ENCODE peak calls at places on chromosomes 2 and 18, in seven cellular contexts. One of them, this sample, is unnamed.

GRCh38 chr2:28175028-28175427 is 217.6 kb upstream of the FOSL2 start:
- DNase-seq in HFFc6: no peak
- DNase-seq in T-cell: no peak
- DNase-seq in GM20000: no peak
- DNase-seq in adrenal gland: no peak
- DNase-seq in NCI-H2171 treated with DMSO at 0.1 percent for 48 hours: peak
- DNase-seq in activated T-cell treated with anti-CD3 and anti-CD28 coated beads, Interleukin-2, amount 50 U/mL, for 72 hours: no peak
- DNase-seq in this sample: no peak

GRCh38 chr2:129895526-129896082 is 83.9 kb upstream of the RAB6C start:
- DNase-seq in T-cell: no peak
- DNase-seq in adrenal gland: no peak
- DNase-seq in NCI-H2171 treated with DMSO at 0.1 percent for 48 hours: no peak
- DNase-seq in activated T-cell treated with anti-CD3 and anti-CD28 coated beads, Interleukin-2, amount 50 U/mL, for 72 hours: no peak
- DNase-seq in HFFc6: no peak
- DNase-seq in GM20000: no peak
- DNase-seq in this sample: no peak

GRCh38 chr2:220337611-220338440 is 710.4 kb downstream of the SLC4A3 start:
- DNase-seq in T-cell: no peak
- DNase-seq in GM20000: no peak
- DNase-seq in NCI-H2171 treated with DMSO at 0.1 percent for 48 hours: no peak
- DNase-seq in activated T-cell treated with anti-CD3 and anti-CD28 coated beads, Interleukin-2, amount 50 U/mL, for 72 hours: no peak
- DNase-seq in HFFc6: no peak
- DNase-seq in adrenal gland: no peak
- DNase-seq in this sample: no peak

GRCh38 chr2:236830931-236831330 is 254.8 kb upstream of the COPS8 start:
- DNase-seq in adrenal gland: no peak
- DNase-seq in GM20000: no peak
- DNase-seq in HFFc6: no peak
- DNase-seq in NCI-H2171 treated with DMSO at 0.1 percent for 48 hours: no peak
- DNase-seq in activated T-cell treated with anti-CD3 and anti-CD28 coated beads, Interleukin-2, amount 50 U/mL, for 72 hours: no peak
- DNase-seq in T-cell: no peak
- DNase-seq in this sample: no peak

GRCh38 chr18:78473563-78473962 is 506.1 kb upstream of the SALL3 start:
- DNase-seq in GM20000: no peak
- DNase-seq in adrenal gland: no peak
- DNase-seq in activated T-cell treated with anti-CD3 and anti-CD28 coated beads, Interleukin-2, amount 50 U/mL, for 72 hours: no peak
- DNase-seq in HFFc6: no peak
- DNase-seq in T-cell: no peak
- DNase-seq in NCI-H2171 treated with DMSO at 0.1 percent for 48 hours: no peak
- DNase-seq in this sample: no peak

GRCh38 chr2:50347355-50348044 is 684.4 kb downstream of the NRXN1 start:
- DNase-seq in T-cell: no peak
- DNase-seq in adrenal gland: no peak
- DNase-seq in NCI-H2171 treated with DMSO at 0.1 percent for 48 hours: peak
- DNase-seq in GM20000: no peak
- DNase-seq in HFFc6: no peak
- DNase-seq in activated T-cell treated with anti-CD3 and anti-CD28 coated beads, Interleukin-2, amount 50 U/mL, for 72 hours: no peak
- DNase-seq in this sample: no peak

GRCh38 chr2:176518823-176519222 is 249.6 kb downstream of the MTX2 start:
- DNase-seq in NCI-H2171 treated with DMSO at 0.1 percent for 48 hours: no peak
- DNase-seq in T-cell: no peak
- DNase-seq in HFFc6: peak
- DNase-seq in activated T-cell treated with anti-CD3 and anti-CD28 coated beads, Interleukin-2, amount 50 U/mL, for 72 hours: no peak
- DNase-seq in GM20000: no peak
- DNase-seq in adrenal gland: no peak
- DNase-seq in this sample: no peak

GRCh38 chr18:3453540-3454364 is 3.8 kb downstream of the TGIF1 start:
- DNase-seq in T-cell: no peak
- DNase-seq in HFFc6: peak
- DNase-seq in GM20000: peak
- DNase-seq in NCI-H2171 treated with DMSO at 0.1 percent for 48 hours: no peak
- DNase-seq in adrenal gland: peak
- DNase-seq in activated T-cell treated with anti-CD3 and anti-CD28 coated beads, Interleukin-2, amount 50 U/mL, for 72 hours: peak
- DNase-seq in this sample: no peak

GRCh38 chr2:47300081-47300480 is 102.9 kb upstream of the MSH2 start:
- DNase-seq in NCI-H2171 treated with DMSO at 0.1 percent for 48 hours: no peak
- DNase-seq in adrenal gland: no peak
- DNase-seq in HFFc6: no peak
- DNase-seq in T-cell: no peak
- DNase-seq in activated T-cell treated with anti-CD3 and anti-CD28 coated beads, Interleukin-2, amount 50 U/mL, for 72 hours: no peak
- DNase-seq in GM20000: no peak
- DNase-seq in this sample: no peak

GRCh38 chr18:9688036-9688741 is 19.9 kb upstream of the RAB31 start:
- DNase-seq in activated T-cell treated with anti-CD3 and anti-CD28 coated beads, Interleukin-2, amount 50 U/mL, for 72 hours: no peak
- DNase-seq in adrenal gland: no peak
- DNase-seq in HFFc6: peak
- DNase-seq in GM20000: no peak
- DNase-seq in T-cell: no peak
- DNase-seq in NCI-H2171 treated with DMSO at 0.1 percent for 48 hours: no peak
- DNase-seq in this sample: no peak

GRCh38 chr18:3610818-3611217 is 160.8 kb downstream of the TGIF1 start:
- DNase-seq in adrenal gland: no peak
- DNase-seq in NCI-H2171 treated with DMSO at 0.1 percent for 48 hours: no peak
- DNase-seq in activated T-cell treated with anti-CD3 and anti-CD28 coated beads, Interleukin-2, amount 50 U/mL, for 72 hours: no peak
- DNase-seq in T-cell: no peak
- DNase-seq in HFFc6: no peak
- DNase-seq in GM20000: no peak
- DNase-seq in this sample: no peak

GRCh38 chr18:22547807-22548561 is 130.3 kb upstream of the CTAGE1 start:
- DNase-seq in HFFc6: peak
- DNase-seq in adrenal gland: no peak
- DNase-seq in NCI-H2171 treated with DMSO at 0.1 percent for 48 hours: no peak
- DNase-seq in T-cell: no peak
- DNase-seq in GM20000: no peak
- DNase-seq in activated T-cell treated with anti-CD3 and anti-CD28 coated beads, Interleukin-2, amount 50 U/mL, for 72 hours: no peak
- DNase-seq in this sample: no peak

GRCh38 chr2:46216213-46216612 is 81.0 kb upstream of the EPAS1 start:
- DNase-seq in NCI-H2171 treated with DMSO at 0.1 percent for 48 hours: no peak
- DNase-seq in T-cell: no peak
- DNase-seq in adrenal gland: no peak
- DNase-seq in activated T-cell treated with anti-CD3 and anti-CD28 coated beads, Interleukin-2, amount 50 U/mL, for 72 hours: no peak
- DNase-seq in GM20000: no peak
- DNase-seq in HFFc6: peak
- DNase-seq in this sample: no peak

GRCh38 chr2:23606968-23607367 is 222.0 kb downstream of the KLHL29 start:
- DNase-seq in activated T-cell treated with anti-CD3 and anti-CD28 coated beads, Interleukin-2, amount 50 U/mL, for 72 hours: no peak
- DNase-seq in NCI-H2171 treated with DMSO at 0.1 percent for 48 hours: no peak
- DNase-seq in GM20000: no peak
- DNase-seq in HFFc6: peak
- DNase-seq in T-cell: no peak
- DNase-seq in adrenal gland: no peak
- DNase-seq in this sample: no peak

GRCh38 chr2:68359889-68360288 is 5.2 kb upstream of the PLEK start:
- DNase-seq in activated T-cell treated with anti-CD3 and anti-CD28 coated beads, Interleukin-2, amount 50 U/mL, for 72 hours: no peak
- DNase-seq in NCI-H2171 treated with DMSO at 0.1 percent for 48 hours: no peak
- DNase-seq in T-cell: no peak
- DNase-seq in adrenal gland: no peak
- DNase-seq in GM20000: no peak
- DNase-seq in HFFc6: no peak
- DNase-seq in this sample: no peak

GRCh38 chr18:75500510-75500909 is 73.0 kb upstream of the SMIM21 start:
- DNase-seq in NCI-H2171 treated with DMSO at 0.1 percent for 48 hours: no peak
- DNase-seq in GM20000: no peak
- DNase-seq in T-cell: no peak
- DNase-seq in HFFc6: peak
- DNase-seq in adrenal gland: no peak
- DNase-seq in activated T-cell treated with anti-CD3 and anti-CD28 coated beads, Interleukin-2, amount 50 U/mL, for 72 hours: no peak
- DNase-seq in this sample: no peak

GRCh38 chr2:223086360-223086981 is 34.5 kb downstream of the KCNE4 start:
- DNase-seq in GM20000: no peak
- DNase-seq in HFFc6: no peak
- DNase-seq in NCI-H2171 treated with DMSO at 0.1 percent for 48 hours: no peak
- DNase-seq in adrenal gland: no peak
- DNase-seq in T-cell: no peak
- DNase-seq in activated T-cell treated with anti-CD3 and anti-CD28 coated beads, Interleukin-2, amount 50 U/mL, for 72 hours: no peak
- DNase-seq in this sample: no peak

GRCh38 chr2:71457123-71457958 is 4.0 kb downstream of the DYSF start:
- DNase-seq in T-cell: no peak
- DNase-seq in NCI-H2171 treated with DMSO at 0.1 percent for 48 hours: no peak
- DNase-seq in adrenal gland: no peak
- DNase-seq in activated T-cell treated with anti-CD3 and anti-CD28 coated beads, Interleukin-2, amount 50 U/mL, for 72 hours: no peak
- DNase-seq in GM20000: no peak
- DNase-seq in HFFc6: no peak
- DNase-seq in this sample: no peak

GRCh38 chr2:44392338-44392943 is 30.7 kb downstream of the CAMKMT start:
- DNase-seq in activated T-cell treated with anti-CD3 and anti-CD28 coated beads, Interleukin-2, amount 50 U/mL, for 72 hours: peak
- DNase-seq in NCI-H2171 treated with DMSO at 0.1 percent for 48 hours: peak
- DNase-seq in T-cell: no peak
- DNase-seq in adrenal gland: peak
- DNase-seq in HFFc6: peak
- DNase-seq in GM20000: peak
- DNase-seq in this sample: peak

GRCh38 chr18:6650756-6651155 is 78.8 kb upstream of the ARHGAP28 start:
- DNase-seq in NCI-H2171 treated with DMSO at 0.1 percent for 48 hours: no peak
- DNase-seq in HFFc6: no peak
- DNase-seq in adrenal gland: no peak
- DNase-seq in activated T-cell treated with anti-CD3 and anti-CD28 coated beads, Interleukin-2, amount 50 U/mL, for 72 hours: no peak
- DNase-seq in T-cell: no peak
- DNase-seq in GM20000: no peak
- DNase-seq in this sample: no peak

GRCh38 chr2:191845248-191845715 is 1.6 kb downstream of the CAVIN2 start:
- DNase-seq in adrenal gland: no peak
- DNase-seq in HFFc6: no peak
- DNase-seq in NCI-H2171 treated with DMSO at 0.1 percent for 48 hours: no peak
- DNase-seq in T-cell: no peak
- DNase-seq in activated T-cell treated with anti-CD3 and anti-CD28 coated beads, Interleukin-2, amount 50 U/mL, for 72 hours: no peak
- DNase-seq in GM20000: no peak
- DNase-seq in this sample: no peak

GRCh38 chr2:129935118-129935517 is 44.3 kb upstream of the RAB6C start:
- DNase-seq in activated T-cell treated with anti-CD3 and anti-CD28 coated beads, Interleukin-2, amount 50 U/mL, for 72 hours: no peak
- DNase-seq in GM20000: no peak
- DNase-seq in HFFc6: peak
- DNase-seq in NCI-H2171 treated with DMSO at 0.1 percent for 48 hours: no peak
- DNase-seq in T-cell: no peak
- DNase-seq in adrenal gland: no peak
- DNase-seq in this sample: no peak

GRCh38 chr18:74252032-74252380 is 39.8 kb downstream of the CYB5A start:
- DNase-seq in HFFc6: peak
- DNase-seq in adrenal gland: no peak
- DNase-seq in activated T-cell treated with anti-CD3 and anti-CD28 coated beads, Interleukin-2, amount 50 U/mL, for 72 hours: peak
- DNase-seq in T-cell: no peak
- DNase-seq in NCI-H2171 treated with DMSO at 0.1 percent for 48 hours: no peak
- DNase-seq in GM20000: no peak
- DNase-seq in this sample: no peak

GRCh38 chr18:6281874-6282273 is 132.8 kb downstream of the L3MBTL4 start:
- DNase-seq in T-cell: no peak
- DNase-seq in adrenal gland: no peak
- DNase-seq in NCI-H2171 treated with DMSO at 0.1 percent for 48 hours: no peak
- DNase-seq in HFFc6: no peak
- DNase-seq in GM20000: no peak
- DNase-seq in activated T-cell treated with anti-CD3 and anti-CD28 coated beads, Interleukin-2, amount 50 U/mL, for 72 hours: no peak
- DNase-seq in this sample: no peak

GRCh38 chr18:68735498-68736343 is 20.8 kb upstream of the TMX3 start:
- DNase-seq in HFFc6: peak
- DNase-seq in GM20000: peak
- DNase-seq in T-cell: no peak
- DNase-seq in activated T-cell treated with anti-CD3 and anti-CD28 coated beads, Interleukin-2, amount 50 U/mL, for 72 hours: peak
- DNase-seq in NCI-H2171 treated with DMSO at 0.1 percent for 48 hours: peak
- DNase-seq in adrenal gland: no peak
- DNase-seq in this sample: peak

GRCh38 chr2:125596612-125597011 is 1059.3 kb upstream of the GYPC start:
- DNase-seq in HFFc6: no peak
- DNase-seq in T-cell: no peak
- DNase-seq in adrenal gland: no peak
- DNase-seq in activated T-cell treated with anti-CD3 and anti-CD28 coated beads, Interleukin-2, amount 50 U/mL, for 72 hours: no peak
- DNase-seq in GM20000: no peak
- DNase-seq in NCI-H2171 treated with DMSO at 0.1 percent for 48 hours: no peak
- DNase-seq in this sample: no peak

GRCh38 chr2:212021947-212022346 is 516.7 kb downstream of the ERBB4 start:
- DNase-seq in GM20000: no peak
- DNase-seq in activated T-cell treated with anti-CD3 and anti-CD28 coated beads, Interleukin-2, amount 50 U/mL, for 72 hours: no peak
- DNase-seq in T-cell: no peak
- DNase-seq in HFFc6: peak
- DNase-seq in adrenal gland: no peak
- DNase-seq in NCI-H2171 treated with DMSO at 0.1 percent for 48 hours: no peak
- DNase-seq in this sample: no peak

GRCh38 chr2:221513251-221513650 is 58.9 kb downstream of the EPHA4 start:
- DNase-seq in activated T-cell treated with anti-CD3 and anti-CD28 coated beads, Interleukin-2, amount 50 U/mL, for 72 hours: no peak
- DNase-seq in GM20000: no peak
- DNase-seq in T-cell: no peak
- DNase-seq in adrenal gland: no peak
- DNase-seq in NCI-H2171 treated with DMSO at 0.1 percent for 48 hours: no peak
- DNase-seq in HFFc6: no peak
- DNase-seq in this sample: no peak

GRCh38 chr18:48191494-48191893 is 217.7 kb downstream of the ZBTB7C start:
- DNase-seq in T-cell: no peak
- DNase-seq in adrenal gland: no peak
- DNase-seq in activated T-cell treated with anti-CD3 and anti-CD28 coated beads, Interleukin-2, amount 50 U/mL, for 72 hours: no peak
- DNase-seq in HFFc6: no peak
- DNase-seq in GM20000: no peak
- DNase-seq in NCI-H2171 treated with DMSO at 0.1 percent for 48 hours: no peak
- DNase-seq in this sample: no peak

GRCh38 chr2:102967451-102967850 is 205.6 kb downstream of the TMEM182 start:
- DNase-seq in adrenal gland: no peak
- DNase-seq in T-cell: no peak
- DNase-seq in NCI-H2171 treated with DMSO at 0.1 percent for 48 hours: no peak
- DNase-seq in GM20000: no peak
- DNase-seq in activated T-cell treated with anti-CD3 and anti-CD28 coated beads, Interleukin-2, amount 50 U/mL, for 72 hours: no peak
- DNase-seq in HFFc6: peak
- DNase-seq in this sample: peak

GRCh38 chr2:171185941-171186340 is 25.2 kb upstream of the TLK1 start:
- DNase-seq in adrenal gland: peak
- DNase-seq in GM20000: no peak
- DNase-seq in NCI-H2171 treated with DMSO at 0.1 percent for 48 hours: no peak
- DNase-seq in T-cell: no peak
- DNase-seq in activated T-cell treated with anti-CD3 and anti-CD28 coated beads, Interleukin-2, amount 50 U/mL, for 72 hours: no peak
- DNase-seq in HFFc6: peak
- DNase-seq in this sample: no peak

GRCh38 chr18:48338915-48339314 is 70.3 kb downstream of the ZBTB7C start:
- DNase-seq in NCI-H2171 treated with DMSO at 0.1 percent for 48 hours: no peak
- DNase-seq in activated T-cell treated with anti-CD3 and anti-CD28 coated beads, Interleukin-2, amount 50 U/mL, for 72 hours: no peak
- DNase-seq in GM20000: no peak
- DNase-seq in HFFc6: no peak
- DNase-seq in adrenal gland: no peak
- DNase-seq in T-cell: no peak
- DNase-seq in this sample: no peak

GRCh38 chr18:72871091-72871490 is 3.3 kb upstream of the NETO1 start:
- DNase-seq in NCI-H2171 treated with DMSO at 0.1 percent for 48 hours: no peak
- DNase-seq in T-cell: no peak
- DNase-seq in activated T-cell treated with anti-CD3 and anti-CD28 coated beads, Interleukin-2, amount 50 U/mL, for 72 hours: no peak
- DNase-seq in HFFc6: peak
- DNase-seq in adrenal gland: no peak
- DNase-seq in GM20000: no peak
- DNase-seq in this sample: peak

GRCh38 chr2:239814917-239815637 is 210.1 kb downstream of the NDUFA10 start:
- DNase-seq in HFFc6: no peak
- DNase-seq in adrenal gland: no peak
- DNase-seq in T-cell: no peak
- DNase-seq in GM20000: no peak
- DNase-seq in activated T-cell treated with anti-CD3 and anti-CD28 coated beads, Interleukin-2, amount 50 U/mL, for 72 hours: no peak
- DNase-seq in NCI-H2171 treated with DMSO at 0.1 percent for 48 hours: no peak
- DNase-seq in this sample: no peak

GRCh38 chr2:156083707-156084494 is 248.6 kb downstream of the NR4A2 start:
- DNase-seq in T-cell: no peak
- DNase-seq in GM20000: no peak
- DNase-seq in adrenal gland: no peak
- DNase-seq in activated T-cell treated with anti-CD3 and anti-CD28 coated beads, Interleukin-2, amount 50 U/mL, for 72 hours: no peak
- DNase-seq in NCI-H2171 treated with DMSO at 0.1 percent for 48 hours: no peak
- DNase-seq in HFFc6: no peak
- DNase-seq in this sample: no peak

GRCh38 chr2:138997346-138997745 is 217.2 kb upstream of the NXPH2 start:
- DNase-seq in adrenal gland: no peak
- DNase-seq in NCI-H2171 treated with DMSO at 0.1 percent for 48 hours: no peak
- DNase-seq in GM20000: no peak
- DNase-seq in T-cell: no peak
- DNase-seq in HFFc6: no peak
- DNase-seq in activated T-cell treated with anti-CD3 and anti-CD28 coated beads, Interleukin-2, amount 50 U/mL, for 72 hours: no peak
- DNase-seq in this sample: no peak

GRCh38 chr2:79370976-79371550 is 141.8 kb upstream of the CTNNA2 start:
- DNase-seq in HFFc6: no peak
- DNase-seq in adrenal gland: no peak
- DNase-seq in T-cell: no peak
- DNase-seq in NCI-H2171 treated with DMSO at 0.1 percent for 48 hours: no peak
- DNase-seq in GM20000: no peak
- DNase-seq in activated T-cell treated with anti-CD3 and anti-CD28 coated beads, Interleukin-2, amount 50 U/mL, for 72 hours: no peak
- DNase-seq in this sample: no peak

GRCh38 chr2:69213832-69214231 is 173.2 kb downstream of the GFPT1 start:
- DNase-seq in HFFc6: no peak
- DNase-seq in T-cell: no peak
- DNase-seq in NCI-H2171 treated with DMSO at 0.1 percent for 48 hours: no peak
- DNase-seq in adrenal gland: no peak
- DNase-seq in GM20000: no peak
- DNase-seq in activated T-cell treated with anti-CD3 and anti-CD28 coated beads, Interleukin-2, amount 50 U/mL, for 72 hours: no peak
- DNase-seq in this sample: no peak

This sample was measured in NCI-H1694 treated with DMSO at 0.1 percent for 48 hours.